ENCODE peak calls at places on chromosomes 2 and 18, in five cellular contexts. One of them, this sample, is unnamed.

GRCh38 chr2:240640939-240641338 is 15.7 kb downstream of the GPR35 start:
- DNase-seq in activated CD4-positive, alpha-beta T cell treated with anti-CD3 and anti-CD28 coated beads, Interleukin-2, amount 50 U/mL, for 48 hours: peak
- DNase-seq in NCI-H1092: no peak
- DNase-seq in stimulated activated CD4-positive, alpha-beta T cell treated with anti-CD3 and anti-CD28 coated beads, Interleukin-4, amount 100 ng/mL, for 1 hour: peak
- DNase-seq in pancreas: peak
- DNase-seq in this sample: peak

GRCh38 chr2:73851274-73851673 is 22.5 kb downstream of the STAMBP start:
- DNase-seq in activated CD4-positive, alpha-beta T cell treated with anti-CD3 and anti-CD28 coated beads, Interleukin-2, amount 50 U/mL, for 48 hours: no peak
- DNase-seq in stimulated activated CD4-positive, alpha-beta T cell treated with anti-CD3 and anti-CD28 coated beads, Interleukin-4, amount 100 ng/mL, for 1 hour: no peak
- DNase-seq in NCI-H1092: no peak
- DNase-seq in pancreas: no peak
- DNase-seq in this sample: no peak

GRCh38 chr2:108630567-108631405 is 88.5 kb upstream of the RANBP2 start:
- DNase-seq in pancreas: no peak
- DNase-seq in NCI-H1092: no peak
- DNase-seq in stimulated activated CD4-positive, alpha-beta T cell treated with anti-CD3 and anti-CD28 coated beads, Interleukin-4, amount 100 ng/mL, for 1 hour: no peak
- DNase-seq in activated CD4-positive, alpha-beta T cell treated with anti-CD3 and anti-CD28 coated beads, Interleukin-2, amount 50 U/mL, for 48 hours: no peak
- DNase-seq in this sample: no peak

GRCh38 chr2:191352536-191352935 is 107.3 kb downstream of the MYO1B start:
- DNase-seq in pancreas: no peak
- DNase-seq in stimulated activated CD4-positive, alpha-beta T cell treated with anti-CD3 and anti-CD28 coated beads, Interleukin-4, amount 100 ng/mL, for 1 hour: no peak
- DNase-seq in NCI-H1092: no peak
- DNase-seq in activated CD4-positive, alpha-beta T cell treated with anti-CD3 and anti-CD28 coated beads, Interleukin-2, amount 50 U/mL, for 48 hours: no peak
- DNase-seq in this sample: no peak

GRCh38 chr2:13006829-13007715 is 290.3 kb downstream of the TRIB2 start:
- DNase-seq in activated CD4-positive, alpha-beta T cell treated with anti-CD3 and anti-CD28 coated beads, Interleukin-2, amount 50 U/mL, for 48 hours: peak
- DNase-seq in NCI-H1092: peak
- DNase-seq in stimulated activated CD4-positive, alpha-beta T cell treated with anti-CD3 and anti-CD28 coated beads, Interleukin-4, amount 100 ng/mL, for 1 hour: peak
- DNase-seq in pancreas: no peak
- DNase-seq in this sample: no peak

GRCh38 chr18:78528437-78529228 is 451.0 kb upstream of the SALL3 start:
- DNase-seq in pancreas: no peak
- DNase-seq in NCI-H1092: peak
- DNase-seq in stimulated activated CD4-positive, alpha-beta T cell treated with anti-CD3 and anti-CD28 coated beads, Interleukin-4, amount 100 ng/mL, for 1 hour: no peak
- DNase-seq in activated CD4-positive, alpha-beta T cell treated with anti-CD3 and anti-CD28 coated beads, Interleukin-2, amount 50 U/mL, for 48 hours: no peak
- DNase-seq in this sample: no peak

GRCh38 chr18:71398530-71398929 is 1109.7 kb downstream of the SOCS6 start:
- DNase-seq in activated CD4-positive, alpha-beta T cell treated with anti-CD3 and anti-CD28 coated beads, Interleukin-2, amount 50 U/mL, for 48 hours: no peak
- DNase-seq in NCI-H1092: peak
- DNase-seq in pancreas: no peak
- DNase-seq in stimulated activated CD4-positive, alpha-beta T cell treated with anti-CD3 and anti-CD28 coated beads, Interleukin-4, amount 100 ng/mL, for 1 hour: no peak
- DNase-seq in this sample: no peak

GRCh38 chr2:160989778-160990177 is 170.4 kb upstream of the TANK start:
- DNase-seq in NCI-H1092: no peak
- DNase-seq in stimulated activated CD4-positive, alpha-beta T cell treated with anti-CD3 and anti-CD28 coated beads, Interleukin-4, amount 100 ng/mL, for 1 hour: no peak
- DNase-seq in pancreas: no peak
- DNase-seq in activated CD4-positive, alpha-beta T cell treated with anti-CD3 and anti-CD28 coated beads, Interleukin-2, amount 50 U/mL, for 48 hours: no peak
- DNase-seq in this sample: no peak

GRCh38 chr2:53202063-53202462 is 565.5 kb upstream of the CHAC2 start:
- DNase-seq in activated CD4-positive, alpha-beta T cell treated with anti-CD3 and anti-CD28 coated beads, Interleukin-2, amount 50 U/mL, for 48 hours: no peak
- DNase-seq in stimulated activated CD4-positive, alpha-beta T cell treated with anti-CD3 and anti-CD28 coated beads, Interleukin-4, amount 100 ng/mL, for 1 hour: no peak
- DNase-seq in NCI-H1092: no peak
- DNase-seq in pancreas: no peak
- DNase-seq in this sample: no peak

GRCh38 chr2:170123593-170123992 is 54.4 kb upstream of the MYO3B start:
- DNase-seq in activated CD4-positive, alpha-beta T cell treated with anti-CD3 and anti-CD28 coated beads, Interleukin-2, amount 50 U/mL, for 48 hours: no peak
- DNase-seq in NCI-H1092: no peak
- DNase-seq in stimulated activated CD4-positive, alpha-beta T cell treated with anti-CD3 and anti-CD28 coated beads, Interleukin-4, amount 100 ng/mL, for 1 hour: no peak
- DNase-seq in pancreas: no peak
- DNase-seq in this sample: no peak

GRCh38 chr2:240069846-240070245 is 16.5 kb upstream of the OR6B3 start:
- DNase-seq in NCI-H1092: no peak
- DNase-seq in activated CD4-positive, alpha-beta T cell treated with anti-CD3 and anti-CD28 coated beads, Interleukin-2, amount 50 U/mL, for 48 hours: no peak
- DNase-seq in pancreas: no peak
- DNase-seq in stimulated activated CD4-positive, alpha-beta T cell treated with anti-CD3 and anti-CD28 coated beads, Interleukin-4, amount 100 ng/mL, for 1 hour: no peak
- DNase-seq in this sample: no peak

GRCh38 chr18:78911751-78912283 is 67.8 kb upstream of the SALL3 start:
- DNase-seq in stimulated activated CD4-positive, alpha-beta T cell treated with anti-CD3 and anti-CD28 coated beads, Interleukin-4, amount 100 ng/mL, for 1 hour: no peak
- DNase-seq in activated CD4-positive, alpha-beta T cell treated with anti-CD3 and anti-CD28 coated beads, Interleukin-2, amount 50 U/mL, for 48 hours: no peak
- DNase-seq in pancreas: no peak
- DNase-seq in NCI-H1092: no peak
- DNase-seq in this sample: no peak

GRCh38 chr2:70247364-70248144 is 874 bp downstream of the TIA1 start:
- DNase-seq in stimulated activated CD4-positive, alpha-beta T cell treated with anti-CD3 and anti-CD28 coated beads, Interleukin-4, amount 100 ng/mL, for 1 hour: no peak
- DNase-seq in pancreas: no peak
- DNase-seq in NCI-H1092: peak
- DNase-seq in activated CD4-positive, alpha-beta T cell treated with anti-CD3 and anti-CD28 coated beads, Interleukin-2, amount 50 U/mL, for 48 hours: no peak
- DNase-seq in this sample: no peak

GRCh38 chr18:64966667-64967066 is 784.1 kb upstream of the CDH7 start:
- DNase-seq in pancreas: no peak
- DNase-seq in NCI-H1092: peak
- DNase-seq in activated CD4-positive, alpha-beta T cell treated with anti-CD3 and anti-CD28 coated beads, Interleukin-2, amount 50 U/mL, for 48 hours: no peak
- DNase-seq in stimulated activated CD4-positive, alpha-beta T cell treated with anti-CD3 and anti-CD28 coated beads, Interleukin-4, amount 100 ng/mL, for 1 hour: no peak
- DNase-seq in this sample: no peak

GRCh38 chr2:102187191-102188150 is 648 bp downstream of the IL1RL2 start:
- DNase-seq in stimulated activated CD4-positive, alpha-beta T cell treated with anti-CD3 and anti-CD28 coated beads, Interleukin-4, amount 100 ng/mL, for 1 hour: peak
- DNase-seq in pancreas: peak
- DNase-seq in activated CD4-positive, alpha-beta T cell treated with anti-CD3 and anti-CD28 coated beads, Interleukin-2, amount 50 U/mL, for 48 hours: peak
- DNase-seq in NCI-H1092: no peak
- DNase-seq in this sample: peak

GRCh38 chr2:130756721-130757195 is 1.4 kb downstream of the AMER3 start:
- DNase-seq in activated CD4-positive, alpha-beta T cell treated with anti-CD3 and anti-CD28 coated beads, Interleukin-2, amount 50 U/mL, for 48 hours: no peak
- DNase-seq in stimulated activated CD4-positive, alpha-beta T cell treated with anti-CD3 and anti-CD28 coated beads, Interleukin-4, amount 100 ng/mL, for 1 hour: no peak
- DNase-seq in pancreas: no peak
- DNase-seq in NCI-H1092: no peak
- DNase-seq in this sample: no peak

GRCh38 chr2:223944166-223944703 is 900 bp downstream of the WDFY1 start:
- DNase-seq in activated CD4-positive, alpha-beta T cell treated with anti-CD3 and anti-CD28 coated beads, Interleukin-2, amount 50 U/mL, for 48 hours: no peak
- DNase-seq in pancreas: peak
- DNase-seq in NCI-H1092: no peak
- DNase-seq in stimulated activated CD4-positive, alpha-beta T cell treated with anti-CD3 and anti-CD28 coated beads, Interleukin-4, amount 100 ng/mL, for 1 hour: peak
- DNase-seq in this sample: peak

GRCh38 chr2:27795868-27796277 is 24.4 kb downstream of the MRPL33 start:
- DNase-seq in stimulated activated CD4-positive, alpha-beta T cell treated with anti-CD3 and anti-CD28 coated beads, Interleukin-4, amount 100 ng/mL, for 1 hour: no peak
- DNase-seq in NCI-H1092: no peak
- DNase-seq in pancreas: no peak
- DNase-seq in activated CD4-positive, alpha-beta T cell treated with anti-CD3 and anti-CD28 coated beads, Interleukin-2, amount 50 U/mL, for 48 hours: no peak
- DNase-seq in this sample: no peak

GRCh38 chr18:21656402-21656801 is 44.3 kb downstream of the SNRPD1 start:
- DNase-seq in NCI-H1092: no peak
- DNase-seq in pancreas: no peak
- DNase-seq in stimulated activated CD4-positive, alpha-beta T cell treated with anti-CD3 and anti-CD28 coated beads, Interleukin-4, amount 100 ng/mL, for 1 hour: no peak
- DNase-seq in activated CD4-positive, alpha-beta T cell treated with anti-CD3 and anti-CD28 coated beads, Interleukin-2, amount 50 U/mL, for 48 hours: no peak
- DNase-seq in this sample: no peak

GRCh38 chr2:190627881-190628412 is 20.9 kb upstream of the NAB1 start:
- DNase-seq in NCI-H1092: peak
- DNase-seq in stimulated activated CD4-positive, alpha-beta T cell treated with anti-CD3 and anti-CD28 coated beads, Interleukin-4, amount 100 ng/mL, for 1 hour: peak
- DNase-seq in pancreas: peak
- DNase-seq in activated CD4-positive, alpha-beta T cell treated with anti-CD3 and anti-CD28 coated beads, Interleukin-2, amount 50 U/mL, for 48 hours: peak
- DNase-seq in this sample: peak

GRCh38 chr18:58863539-58864145 is 1.0 kb upstream of the ZNF532 start:
- DNase-seq in NCI-H1092: peak
- DNase-seq in activated CD4-positive, alpha-beta T cell treated with anti-CD3 and anti-CD28 coated beads, Interleukin-2, amount 50 U/mL, for 48 hours: peak
- DNase-seq in stimulated activated CD4-positive, alpha-beta T cell treated with anti-CD3 and anti-CD28 coated beads, Interleukin-4, amount 100 ng/mL, for 1 hour: peak
- DNase-seq in pancreas: peak
- DNase-seq in this sample: peak

GRCh38 chr2:2933421-2933820 is 444.2 kb downstream of the EIPR1 start:
- DNase-seq in activated CD4-positive, alpha-beta T cell treated with anti-CD3 and anti-CD28 coated beads, Interleukin-2, amount 50 U/mL, for 48 hours: no peak
- DNase-seq in stimulated activated CD4-positive, alpha-beta T cell treated with anti-CD3 and anti-CD28 coated beads, Interleukin-4, amount 100 ng/mL, for 1 hour: no peak
- DNase-seq in NCI-H1092: no peak
- DNase-seq in pancreas: no peak
- DNase-seq in this sample: no peak

GRCh38 chr2:16318474-16319195 is 347.0 kb downstream of the CYRIA start:
- DNase-seq in pancreas: no peak
- DNase-seq in activated CD4-positive, alpha-beta T cell treated with anti-CD3 and anti-CD28 coated beads, Interleukin-2, amount 50 U/mL, for 48 hours: no peak
- DNase-seq in stimulated activated CD4-positive, alpha-beta T cell treated with anti-CD3 and anti-CD28 coated beads, Interleukin-4, amount 100 ng/mL, for 1 hour: no peak
- DNase-seq in NCI-H1092: no peak
- DNase-seq in this sample: no peak

GRCh38 chr2:127164761-127165538 is 55.1 kb downstream of the CYP27C1 start:
- DNase-seq in NCI-H1092: peak
- DNase-seq in stimulated activated CD4-positive, alpha-beta T cell treated with anti-CD3 and anti-CD28 coated beads, Interleukin-4, amount 100 ng/mL, for 1 hour: no peak
- DNase-seq in activated CD4-positive, alpha-beta T cell treated with anti-CD3 and anti-CD28 coated beads, Interleukin-2, amount 50 U/mL, for 48 hours: no peak
- DNase-seq in pancreas: no peak
- DNase-seq in this sample: no peak

GRCh38 chr2:218194880-218195279 is 22.1 kb upstream of the ARPC2 start:
- DNase-seq in NCI-H1092: no peak
- DNase-seq in stimulated activated CD4-positive, alpha-beta T cell treated with anti-CD3 and anti-CD28 coated beads, Interleukin-4, amount 100 ng/mL, for 1 hour: no peak
- DNase-seq in pancreas: no peak
- DNase-seq in activated CD4-positive, alpha-beta T cell treated with anti-CD3 and anti-CD28 coated beads, Interleukin-2, amount 50 U/mL, for 48 hours: no peak
- DNase-seq in this sample: no peak

GRCh38 chr2:222203031-222203430 is 95.8 kb downstream of the PAX3 start:
- DNase-seq in pancreas: no peak
- DNase-seq in NCI-H1092: no peak
- DNase-seq in stimulated activated CD4-positive, alpha-beta T cell treated with anti-CD3 and anti-CD28 coated beads, Interleukin-4, amount 100 ng/mL, for 1 hour: no peak
- DNase-seq in activated CD4-positive, alpha-beta T cell treated with anti-CD3 and anti-CD28 coated beads, Interleukin-2, amount 50 U/mL, for 48 hours: no peak
- DNase-seq in this sample: no peak

GRCh38 chr2:240143801-240144648 is 3.6 kb upstream of the OTOS start:
- DNase-seq in pancreas: peak
- DNase-seq in activated CD4-positive, alpha-beta T cell treated with anti-CD3 and anti-CD28 coated beads, Interleukin-2, amount 50 U/mL, for 48 hours: peak
- DNase-seq in stimulated activated CD4-positive, alpha-beta T cell treated with anti-CD3 and anti-CD28 coated beads, Interleukin-4, amount 100 ng/mL, for 1 hour: peak
- DNase-seq in NCI-H1092: peak
- DNase-seq in this sample: peak

GRCh38 chr2:47230418-47230817 is 75.3 kb upstream of the STPG4 start:
- DNase-seq in NCI-H1092: no peak
- DNase-seq in pancreas: no peak
- DNase-seq in stimulated activated CD4-positive, alpha-beta T cell treated with anti-CD3 and anti-CD28 coated beads, Interleukin-4, amount 100 ng/mL, for 1 hour: no peak
- DNase-seq in activated CD4-positive, alpha-beta T cell treated with anti-CD3 and anti-CD28 coated beads, Interleukin-2, amount 50 U/mL, for 48 hours: no peak
- DNase-seq in this sample: no peak

GRCh38 chr2:72032481-72033041 is 115.1 kb downstream of the CYP26B1 start:
- DNase-seq in stimulated activated CD4-positive, alpha-beta T cell treated with anti-CD3 and anti-CD28 coated beads, Interleukin-4, amount 100 ng/mL, for 1 hour: no peak
- DNase-seq in activated CD4-positive, alpha-beta T cell treated with anti-CD3 and anti-CD28 coated beads, Interleukin-2, amount 50 U/mL, for 48 hours: no peak
- DNase-seq in pancreas: no peak
- DNase-seq in NCI-H1092: no peak
- DNase-seq in this sample: no peak

GRCh38 chr18:47595816-47596501 is 334.5 kb downstream of the SMAD2 start:
- DNase-seq in NCI-H1092: peak
- DNase-seq in activated CD4-positive, alpha-beta T cell treated with anti-CD3 and anti-CD28 coated beads, Interleukin-2, amount 50 U/mL, for 48 hours: peak
- DNase-seq in pancreas: no peak
- DNase-seq in stimulated activated CD4-positive, alpha-beta T cell treated with anti-CD3 and anti-CD28 coated beads, Interleukin-4, amount 100 ng/mL, for 1 hour: peak
- DNase-seq in this sample: no peak

GRCh38 chr2:126220336-126220735 is 435.6 kb upstream of the GYPC start:
- DNase-seq in NCI-H1092: no peak
- DNase-seq in activated CD4-positive, alpha-beta T cell treated with anti-CD3 and anti-CD28 coated beads, Interleukin-2, amount 50 U/mL, for 48 hours: no peak
- DNase-seq in pancreas: no peak
- DNase-seq in stimulated activated CD4-positive, alpha-beta T cell treated with anti-CD3 and anti-CD28 coated beads, Interleukin-4, amount 100 ng/mL, for 1 hour: no peak
- DNase-seq in this sample: no peak

GRCh38 chr2:120513776-120514357 is 167.9 kb downstream of the INHBB start:
- DNase-seq in stimulated activated CD4-positive, alpha-beta T cell treated with anti-CD3 and anti-CD28 coated beads, Interleukin-4, amount 100 ng/mL, for 1 hour: no peak
- DNase-seq in activated CD4-positive, alpha-beta T cell treated with anti-CD3 and anti-CD28 coated beads, Interleukin-2, amount 50 U/mL, for 48 hours: no peak
- DNase-seq in pancreas: peak
- DNase-seq in NCI-H1092: no peak
- DNase-seq in this sample: peak

GRCh38 chr2:96267159-96267971 is 1.3 kb downstream of the CIAO1 start:
- DNase-seq in activated CD4-positive, alpha-beta T cell treated with anti-CD3 and anti-CD28 coated beads, Interleukin-2, amount 50 U/mL, for 48 hours: peak
- DNase-seq in NCI-H1092: peak
- DNase-seq in stimulated activated CD4-positive, alpha-beta T cell treated with anti-CD3 and anti-CD28 coated beads, Interleukin-4, amount 100 ng/mL, for 1 hour: peak
- DNase-seq in pancreas: no peak
- DNase-seq in this sample: no peak

GRCh38 chr2:190766581-190766980 is 114.0 kb upstream of the GLS start:
- DNase-seq in pancreas: no peak
- DNase-seq in stimulated activated CD4-positive, alpha-beta T cell treated with anti-CD3 and anti-CD28 coated beads, Interleukin-4, amount 100 ng/mL, for 1 hour: no peak
- DNase-seq in NCI-H1092: no peak
- DNase-seq in activated CD4-positive, alpha-beta T cell treated with anti-CD3 and anti-CD28 coated beads, Interleukin-2, amount 50 U/mL, for 48 hours: no peak
- DNase-seq in this sample: no peak

GRCh38 chr2:30807249-30807648 is at the start of gene CAPN13:
- DNase-seq in activated CD4-positive, alpha-beta T cell treated with anti-CD3 and anti-CD28 coated beads, Interleukin-2, amount 50 U/mL, for 48 hours: no peak
- DNase-seq in NCI-H1092: no peak
- DNase-seq in stimulated activated CD4-positive, alpha-beta T cell treated with anti-CD3 and anti-CD28 coated beads, Interleukin-4, amount 100 ng/mL, for 1 hour: no peak
- DNase-seq in pancreas: no peak
- DNase-seq in this sample: no peak

This sample was measured in kidney.